ENCODE peak calls at places on chromosome 7, in four cellular contexts. G is left kidney, Q is SW480, J is cardiac fibroblast. Y is an unnamed sample.

GRCh38 chr7:97748482-97748881 is 16.6 kb downstream of the TAC1 start:
- DNase-seq in G (no peak), Q (no peak), J (no peak), Y (no peak)

GRCh38 chr7:45292481-45292880 is 134.9 kb downstream of the RAMP3 start:
- DNase-seq in G (peak), Q (no peak), J (no peak), Y (no peak)

GRCh38 chr7:89584896-89585295 is 569.4 kb upstream of the STEAP1 start:
- DNase-seq in G (no peak), Q (no peak), J (no peak), Y (no peak)

GRCh38 chr7:36966636-36967035 is 242.3 kb upstream of the AOAH start:
- DNase-seq in G (no peak), Q (no peak), J (no peak), Y (no peak)

GRCh38 chr7:69674701-69675182 is 76.5 kb downstream of the AUTS2 start:
- DNase-seq in G (no peak), Q (no peak), J (no peak), Y (no peak)

GRCh38 chr7:8133955-8134733 is 127.8 kb downstream of the ICA1 start:
- DNase-seq in G (peak), Q (no peak), J (no peak), Y (no peak)

GRCh38 chr7:26399309-26399610 is 107.6 kb downstream of the SNX10 start:
- DNase-seq in G (peak), Q (peak), J (peak), Y (no peak)

GRCh38 chr7:13851756-13852155 is 137.7 kb downstream of the ETV1 start:
- DNase-seq in G (peak), Q (no peak), J (peak), Y (no peak)